ENCODE peak calls at places on chromosome 3, in eight cellular contexts. One of them, this sample, is unnamed.

GRCh38 chr3:57158813-57159678 is 6.1 kb downstream of the IL17RD start:
- DNase-seq in endothelial cell of umbilical vein: peak
- DNase-seq in IMR-90: no peak
- DNase-seq in right lobe of liver: no peak
- DNase-seq in GM13977: no peak
- DNase-seq in cardiac muscle cell: no peak
- DNase-seq in coronary artery: no peak
- DNase-seq in fibroblast of the aortic adventitia: peak
- DNase-seq in this sample: no peak

GRCh38 chr3:160434071-160434470 is 15.5 kb downstream of the TRIM59 start:
- DNase-seq in GM13977: no peak
- DNase-seq in cardiac muscle cell: peak
- DNase-seq in IMR-90: peak
- DNase-seq in endothelial cell of umbilical vein: no peak
- DNase-seq in fibroblast of the aortic adventitia: peak
- DNase-seq in coronary artery: no peak
- DNase-seq in right lobe of liver: no peak
- DNase-seq in this sample: no peak

GRCh38 chr3:169748670-169749069 is 16.2 kb downstream of the TERC start:
- DNase-seq in right lobe of liver: no peak
- DNase-seq in cardiac muscle cell: no peak
- DNase-seq in GM13977: no peak
- DNase-seq in IMR-90: no peak
- DNase-seq in endothelial cell of umbilical vein: no peak
- DNase-seq in fibroblast of the aortic adventitia: no peak
- DNase-seq in coronary artery: no peak
- DNase-seq in this sample: no peak

GRCh38 chr3:141111364-141112150 is 60.4 kb downstream of the SPSB4 start:
- DNase-seq in fibroblast of the aortic adventitia: no peak
- DNase-seq in GM13977: no peak
- DNase-seq in coronary artery: no peak
- DNase-seq in endothelial cell of umbilical vein: no peak
- DNase-seq in right lobe of liver: no peak
- DNase-seq in cardiac muscle cell: no peak
- DNase-seq in IMR-90: no peak
- DNase-seq in this sample: no peak

GRCh38 chr3:10678796-10679376 is 137.1 kb upstream of the SLC6A11 start:
- DNase-seq in IMR-90: no peak
- DNase-seq in coronary artery: no peak
- DNase-seq in fibroblast of the aortic adventitia: no peak
- DNase-seq in right lobe of liver: no peak
- DNase-seq in endothelial cell of umbilical vein: no peak
- DNase-seq in GM13977: no peak
- DNase-seq in cardiac muscle cell: no peak
- DNase-seq in this sample: no peak

GRCh38 chr3:108953210-108953609 is 469 bp downstream of the GUCA1C start:
- DNase-seq in coronary artery: no peak
- DNase-seq in right lobe of liver: no peak
- DNase-seq in cardiac muscle cell: no peak
- DNase-seq in GM13977: no peak
- DNase-seq in fibroblast of the aortic adventitia: no peak
- DNase-seq in IMR-90: no peak
- DNase-seq in endothelial cell of umbilical vein: no peak
- DNase-seq in this sample: no peak

GRCh38 chr3:10337323-10338163 is 16.6 kb upstream of the SEC13 start:
- DNase-seq in IMR-90: no peak
- DNase-seq in coronary artery: no peak
- DNase-seq in fibroblast of the aortic adventitia: no peak
- DNase-seq in right lobe of liver: peak
- DNase-seq in cardiac muscle cell: no peak
- DNase-seq in endothelial cell of umbilical vein: no peak
- DNase-seq in GM13977: no peak
- DNase-seq in this sample: no peak

GRCh38 chr3:14801668-14802067 is 17.1 kb upstream of the FGD5 start:
- DNase-seq in right lobe of liver: peak
- DNase-seq in coronary artery: peak
- DNase-seq in GM13977: peak
- DNase-seq in fibroblast of the aortic adventitia: no peak
- DNase-seq in IMR-90: no peak
- DNase-seq in cardiac muscle cell: no peak
- DNase-seq in endothelial cell of umbilical vein: no peak
- DNase-seq in this sample: no peak

GRCh38 chr3:28577941-28578340 is 229.3 kb upstream of the AZI2 start:
- DNase-seq in coronary artery: no peak
- DNase-seq in GM13977: no peak
- DNase-seq in fibroblast of the aortic adventitia: no peak
- DNase-seq in cardiac muscle cell: no peak
- DNase-seq in endothelial cell of umbilical vein: no peak
- DNase-seq in right lobe of liver: no peak
- DNase-seq in IMR-90: no peak
- DNase-seq in this sample: no peak

GRCh38 chr3:86774082-86774691 is 216.8 kb downstream of the VGLL3 start:
- DNase-seq in cardiac muscle cell: peak
- DNase-seq in coronary artery: no peak
- DNase-seq in GM13977: peak
- DNase-seq in fibroblast of the aortic adventitia: peak
- DNase-seq in right lobe of liver: no peak
- DNase-seq in endothelial cell of umbilical vein: peak
- DNase-seq in IMR-90: peak
- DNase-seq in this sample: no peak

DNA sequence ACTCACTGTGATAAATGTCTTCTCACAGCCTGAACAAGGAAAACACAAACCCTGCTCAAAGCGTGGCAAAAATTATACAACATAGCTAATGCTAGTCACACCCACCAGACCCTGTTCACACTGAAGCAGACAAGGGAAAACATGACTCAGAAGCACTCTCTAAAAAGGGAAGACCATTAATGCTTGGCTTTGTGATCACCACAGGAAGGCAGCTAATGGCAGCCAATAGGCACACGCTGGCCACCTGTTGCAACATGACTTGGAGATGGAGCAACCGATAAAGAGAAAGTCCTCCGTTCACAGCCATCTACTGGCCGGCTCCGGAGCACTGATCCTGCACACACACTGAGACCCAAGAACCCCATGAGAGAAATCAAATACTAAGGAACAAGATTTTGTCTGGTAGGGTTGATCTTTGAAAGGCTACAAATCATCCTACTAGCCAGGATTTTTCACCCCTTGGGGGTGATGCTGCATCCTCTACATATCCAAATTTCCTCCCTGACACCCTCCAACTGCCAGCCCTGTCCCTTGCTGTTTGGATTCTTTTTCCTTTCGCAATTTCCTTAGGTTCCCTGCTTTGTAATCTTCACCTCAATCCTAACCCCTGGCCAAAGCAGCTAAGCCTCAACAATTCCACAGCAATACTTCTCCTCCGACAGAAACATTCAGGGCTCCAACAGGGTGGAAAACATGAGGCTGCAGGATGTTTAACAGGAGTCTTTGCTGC is 3.2 kb downstream of the ZXDC start:
- DNase-seq in coronary artery: no peak
- DNase-seq in cardiac muscle cell: no peak
- DNase-seq in right lobe of liver: peak
- DNase-seq in GM13977: peak
- DNase-seq in fibroblast of the aortic adventitia: peak
- DNase-seq in endothelial cell of umbilical vein: peak
- DNase-seq in IMR-90: peak
- DNase-seq in this sample: no peak
- TF ChIP-seq CTCF in coronary artery: no peak
- TF ChIP-seq CTCF in cardiac muscle cell: peak
- TF ChIP-seq CTCF in right lobe of liver: peak
- TF ChIP-seq CTCF in GM13977: no peak
- TF ChIP-seq CTCF in fibroblast of the aortic adventitia: peak
- TF ChIP-seq CTCF in endothelial cell of umbilical vein: no peak
- TF ChIP-seq CTCF in IMR-90: no peak
- TF ChIP-seq CTCF in this sample: no peak

GRCh38 chr3:76753599-76753998 is 286.3 kb upstream of the ROBO2 start:
- DNase-seq in cardiac muscle cell: peak
- DNase-seq in endothelial cell of umbilical vein: no peak
- DNase-seq in right lobe of liver: no peak
- DNase-seq in fibroblast of the aortic adventitia: no peak
- DNase-seq in IMR-90: peak
- DNase-seq in GM13977: no peak
- DNase-seq in coronary artery: no peak
- DNase-seq in this sample: no peak
- TF ChIP-seq CTCF in cardiac muscle cell: no peak
- TF ChIP-seq CTCF in endothelial cell of umbilical vein: no peak
- TF ChIP-seq CTCF in right lobe of liver: peak
- TF ChIP-seq CTCF in fibroblast of the aortic adventitia: no peak
- TF ChIP-seq CTCF in IMR-90: peak
- TF ChIP-seq CTCF in GM13977: peak
- TF ChIP-seq CTCF in coronary artery: no peak
- TF ChIP-seq CTCF in this sample: peak

DNA sequence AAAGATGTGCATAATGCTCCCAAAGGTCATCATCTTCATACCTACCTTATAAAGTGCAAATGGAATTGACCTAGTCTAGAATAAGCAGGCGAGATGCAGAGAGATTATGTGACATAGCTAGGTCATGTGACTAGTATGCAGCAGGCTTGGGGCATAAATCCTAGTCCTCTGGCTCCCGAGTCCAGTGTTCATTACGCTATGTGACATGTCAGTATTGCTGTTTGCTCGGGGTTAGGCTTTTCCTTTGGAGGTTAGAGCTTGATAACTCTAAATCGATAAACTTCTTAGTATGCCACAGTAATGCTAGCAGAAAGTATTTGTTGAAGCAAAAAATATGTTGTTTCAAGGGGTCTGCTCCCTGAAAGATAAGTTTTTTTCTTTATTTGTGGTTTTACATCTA is 481.7 kb upstream of the TPRG1 start:
- DNase-seq in cardiac muscle cell: no peak
- DNase-seq in fibroblast of the aortic adventitia: no peak
- DNase-seq in coronary artery: no peak
- DNase-seq in GM13977: no peak
- DNase-seq in right lobe of liver: peak
- DNase-seq in IMR-90: no peak
- DNase-seq in endothelial cell of umbilical vein: no peak
- DNase-seq in this sample: no peak
- TF ChIP-seq CTCF in cardiac muscle cell: no peak
- TF ChIP-seq CTCF in fibroblast of the aortic adventitia: no peak
- TF ChIP-seq CTCF in coronary artery: no peak
- TF ChIP-seq CTCF in GM13977: no peak
- TF ChIP-seq CTCF in right lobe of liver: no peak
- TF ChIP-seq CTCF in IMR-90: no peak
- TF ChIP-seq CTCF in endothelial cell of umbilical vein: no peak
- TF ChIP-seq CTCF in this sample: no peak

DNA sequence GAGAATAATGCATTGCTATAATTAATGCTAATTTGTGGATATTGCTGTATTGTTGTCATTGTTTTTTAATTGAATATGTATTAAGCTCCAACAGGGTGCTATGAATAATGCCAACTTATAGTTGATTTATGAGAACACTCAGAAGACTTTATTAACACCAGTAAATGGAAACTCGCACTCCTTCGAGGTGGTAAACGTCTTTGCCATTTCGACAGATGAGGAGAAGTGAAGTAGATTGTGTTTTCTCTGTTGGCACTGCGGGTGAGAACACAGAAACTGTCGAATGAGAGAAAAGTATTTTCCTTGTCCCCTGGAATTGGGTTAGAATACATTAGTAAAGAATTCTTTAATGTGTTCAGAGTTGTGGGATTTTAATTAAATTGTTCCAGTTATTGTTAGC is 354.5 kb downstream of the LPP start:
- DNase-seq in GM13977: no peak
- DNase-seq in fibroblast of the aortic adventitia: no peak
- DNase-seq in right lobe of liver: no peak
- DNase-seq in endothelial cell of umbilical vein: no peak
- DNase-seq in IMR-90: no peak
- DNase-seq in cardiac muscle cell: no peak
- DNase-seq in coronary artery: no peak
- DNase-seq in this sample: no peak
- TF ChIP-seq CTCF in GM13977: no peak
- TF ChIP-seq CTCF in fibroblast of the aortic adventitia: no peak
- TF ChIP-seq CTCF in right lobe of liver: no peak
- TF ChIP-seq CTCF in endothelial cell of umbilical vein: no peak
- TF ChIP-seq CTCF in IMR-90: no peak
- TF ChIP-seq CTCF in cardiac muscle cell: no peak
- TF ChIP-seq CTCF in coronary artery: no peak
- TF ChIP-seq CTCF in this sample: no peak

DNA sequence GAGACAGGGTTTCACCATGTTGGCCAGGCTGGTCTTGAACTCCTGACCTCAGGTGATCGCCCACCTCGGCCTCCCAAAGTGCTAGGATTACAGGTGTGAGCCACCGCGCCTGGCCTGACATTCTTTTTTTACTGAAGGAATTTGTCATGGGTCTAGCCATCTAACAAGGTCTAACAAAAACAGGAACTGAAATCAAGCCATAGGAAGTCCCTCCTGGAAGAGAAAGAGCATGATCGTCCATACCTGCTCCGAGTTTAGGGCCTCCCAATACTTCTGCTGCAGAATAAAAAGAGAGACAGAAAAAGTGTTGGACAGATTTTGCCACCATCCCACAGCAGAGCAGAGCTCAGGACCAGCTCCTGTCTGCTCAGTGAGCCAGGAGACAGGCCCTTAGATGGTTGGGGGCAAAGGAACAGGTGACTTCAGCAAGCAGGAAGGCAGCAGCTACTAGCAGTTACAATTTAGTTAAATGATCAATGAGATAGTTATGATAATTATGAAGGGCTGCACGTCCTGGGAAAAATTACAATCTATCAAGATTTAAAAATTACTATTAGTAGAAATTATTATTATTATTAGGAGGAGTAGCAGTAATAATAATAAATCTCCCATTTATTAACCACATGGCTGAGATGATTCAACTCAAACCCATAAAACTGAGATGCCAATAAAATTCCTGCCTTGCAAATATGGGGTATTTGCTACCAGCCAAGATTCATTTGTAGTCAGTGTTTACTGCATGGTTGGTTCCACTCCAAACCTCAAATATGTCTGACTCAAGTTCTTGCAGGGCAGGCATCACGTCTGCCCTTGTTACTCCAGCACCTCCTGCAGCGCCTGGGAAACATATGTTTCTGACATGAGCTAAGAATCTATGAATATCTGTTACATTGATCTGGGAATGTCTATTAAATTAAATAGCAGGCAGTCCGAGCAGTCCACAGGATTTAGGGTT is 40.1 kb downstream of the TMEM44 start:
- DNase-seq in fibroblast of the aortic adventitia: peak
- DNase-seq in IMR-90: peak
- DNase-seq in cardiac muscle cell: no peak
- DNase-seq in right lobe of liver: no peak
- DNase-seq in endothelial cell of umbilical vein: peak
- DNase-seq in coronary artery: no peak
- DNase-seq in GM13977: no peak
- DNase-seq in this sample: no peak
- TF ChIP-seq CTCF in fibroblast of the aortic adventitia: no peak
- TF ChIP-seq CTCF in IMR-90: no peak
- TF ChIP-seq CTCF in cardiac muscle cell: peak
- TF ChIP-seq CTCF in right lobe of liver: no peak
- TF ChIP-seq CTCF in endothelial cell of umbilical vein: no peak
- TF ChIP-seq CTCF in coronary artery: no peak
- TF ChIP-seq CTCF in GM13977: no peak
- TF ChIP-seq CTCF in this sample: no peak

This sample was measured in type B pancreatic cell.